ENCODE peak calls at places on chromosomes 7 and 10, in ten cellular contexts. L is lower leg skin, S is Peyer's patch, O is NB4, R is HCT116, Z is K562, M is A549, C is IMR-90, V is stomach, J is right lobe of liver. P is an unnamed sample.

GRCh38 chr10:14456218-14456869 is 125.6 kb upstream of the FRMD4A start:
- DNase-seq in L (no peak), S (no peak), O (no peak), R (no peak), Z (no peak), M (no peak), C (no peak), V (no peak), J (no peak), P (no peak)

GRCh38 chr10:48708144-48708543 is 23.5 kb downstream of the WDFY4 start:
- DNase-seq in L (no peak), S (no peak), O (no peak), R (no peak), Z (no peak), M (no peak), C (peak), V (no peak), J (no peak), P (no peak)

GRCh38 chr7:2635810-2636701 is 4.3 kb downstream of the TTYH3 start:
- DNase-seq in L (no peak), S (no peak), O (no peak), R (no peak), Z (no peak), M (no peak), C (no peak), V (no peak), J (peak), P (peak)

GRCh38 chr10:100737359-100738054 is 7.9 kb upstream of the PAX2 start:
- DNase-seq in L (no peak), S (no peak), O (peak), R (no peak), Z (no peak), M (no peak), C (no peak), V (no peak), J (no peak), P (no peak)

GRCh38 chr10:127997937-127998336 is 91.0 kb downstream of the PTPRE start:
- DNase-seq in L (no peak), S (no peak), O (no peak), R (no peak), Z (no peak), M (no peak), C (no peak), V (no peak), J (no peak), P (no peak)

GRCh38 chr10:78389419-78389818 is 355.8 kb downstream of the RPS24 start:
- DNase-seq in L (no peak), S (no peak), O (no peak), R (no peak), Z (no peak), M (no peak), C (no peak), V (no peak), J (no peak), P (no peak)

GRCh38 chr7:77327067-77327931 is 88.8 kb downstream of the GSAP start:
- DNase-seq in L (peak), S (no peak), O (peak), R (no peak), Z (no peak), M (no peak), C (peak), V (peak), J (peak), P (peak)

GRCh38 chr7:114243019-114243507 is 171.6 kb upstream of the FOXP2 start:
- DNase-seq in L (no peak), S (no peak), O (no peak), R (peak), Z (no peak), M (no peak), C (no peak), V (no peak), J (no peak), P (no peak)

GRCh38 chr7:38880454-38880853 is 28.5 kb downstream of the VPS41 start:
- DNase-seq in L (no peak), S (no peak), O (no peak), R (no peak), Z (no peak), M (no peak), C (no peak), V (no peak), J (no peak), P (no peak)

GRCh38 chr10:124074471-124075109 is 18.8 kb downstream of the CHST15 start:
- DNase-seq in L (no peak), S (no peak), O (peak), R (no peak), Z (no peak), M (no peak), C (no peak), V (no peak), J (no peak), P (no peak)

GRCh38 chr10:131829156-131829930 is 71.5 kb upstream of the PPP2R2D start:
- DNase-seq in L (no peak), S (peak), O (no peak), R (no peak), Z (no peak), M (no peak), C (no peak), V (no peak), J (peak), P (peak)

GRCh38 chr10:88525371-88526079 is 57.6 kb downstream of the RNLS start:
- DNase-seq in L (no peak), S (no peak), O (no peak), R (peak), Z (no peak), M (peak), C (peak), V (peak), J (no peak), P (no peak)

GRCh38 chr7:158268851-158269535 is 318.6 kb downstream of the PTPRN2 start:
- DNase-seq in L (no peak), S (peak), O (no peak), R (no peak), Z (no peak), M (no peak), C (no peak), V (no peak), J (no peak), P (peak)

GRCh38 chr7:102285541-102286236 is 979 bp upstream of the SH2B2 start:
- DNase-seq in L (no peak), S (no peak), O (no peak), R (no peak), Z (no peak), M (no peak), C (no peak), V (no peak), J (no peak), P (no peak)

GRCh38 chr10:44809652-44810051 is 101.5 kb upstream of the TMEM72 start:
- DNase-seq in L (no peak), S (no peak), O (peak), R (no peak), Z (no peak), M (no peak), C (no peak), V (no peak), J (no peak), P (no peak)

GRCh38 chr10:32377458-32378370 is 30.8 kb upstream of the EPC1 start:
- DNase-seq in L (no peak), S (no peak), O (peak), R (peak), Z (peak), M (peak), C (peak), V (no peak), J (no peak), P (no peak)

GRCh38 chr7:117124585-117125220 is 171.4 kb downstream of the ST7 start:
- DNase-seq in L (peak), S (peak), O (peak), R (peak), Z (peak), M (peak), C (peak), V (peak), J (peak), P (peak)

GRCh38 chr7:31059551-31059950 is 7.4 kb downstream of the ADCYAP1R1 start:
- DNase-seq in L (no peak), S (no peak), O (peak), R (no peak), Z (no peak), M (peak), C (no peak), V (no peak), J (no peak), P (no peak)

GRCh38 chr7:88075216-88075615 is 141.2 kb downstream of the ADAM22 start:
- DNase-seq in L (no peak), S (no peak), O (no peak), R (no peak), Z (no peak), M (no peak), C (no peak), V (no peak), J (no peak), P (no peak)

GRCh38 chr7:100435401-100436304 is 644 bp downstream of the PPP1R35 start:
- DNase-seq in L (no peak), S (peak), O (peak), R (no peak), Z (peak), M (peak), C (no peak), V (peak), J (peak), P (no peak)

GRCh38 chr10:48947690-48948418 is 8.2 kb upstream of the LRRC18 start:
- DNase-seq in L (no peak), S (peak), O (no peak), R (no peak), Z (no peak), M (no peak), C (no peak), V (no peak), J (no peak), P (no peak)

GRCh38 chr7:50436133-50436802 is 13.9 kb downstream of the FIGNL1 start:
- DNase-seq in L (no peak), S (no peak), O (no peak), R (no peak), Z (no peak), M (peak), C (peak), V (no peak), J (no peak), P (no peak)

GRCh38 chr10:14063531-14064317 is 267.0 kb downstream of the FRMD4A start:
- DNase-seq in L (peak), S (no peak), O (no peak), R (no peak), Z (no peak), M (no peak), C (peak), V (no peak), J (no peak), P (no peak)

GRCh38 chr7:44965441-44965903 is 13.3 kb downstream of the MYO1G start:
- DNase-seq in L (no peak), S (no peak), O (peak), R (no peak), Z (no peak), M (no peak), C (no peak), V (no peak), J (no peak), P (peak)

GRCh38 chr7:44964831-44965440 is 13.9 kb downstream of the MYO1G start:
- DNase-seq in L (no peak), S (no peak), O (peak), R (no peak), Z (no peak), M (no peak), C (no peak), V (no peak), J (no peak), P (peak)

GRCh38 chr7:44967571-44968446 is 11.0 kb downstream of the MYO1G start:
- DNase-seq in L (no peak), S (no peak), O (peak), R (no peak), Z (peak), M (peak), C (no peak), V (no peak), J (no peak), P (peak)

GRCh38 chr7:44966731-44967538 is 11.9 kb downstream of the MYO1G start:
- DNase-seq in L (no peak), S (no peak), O (peak), R (no peak), Z (peak), M (no peak), C (no peak), V (no peak), J (no peak), P (peak)

DNA sequence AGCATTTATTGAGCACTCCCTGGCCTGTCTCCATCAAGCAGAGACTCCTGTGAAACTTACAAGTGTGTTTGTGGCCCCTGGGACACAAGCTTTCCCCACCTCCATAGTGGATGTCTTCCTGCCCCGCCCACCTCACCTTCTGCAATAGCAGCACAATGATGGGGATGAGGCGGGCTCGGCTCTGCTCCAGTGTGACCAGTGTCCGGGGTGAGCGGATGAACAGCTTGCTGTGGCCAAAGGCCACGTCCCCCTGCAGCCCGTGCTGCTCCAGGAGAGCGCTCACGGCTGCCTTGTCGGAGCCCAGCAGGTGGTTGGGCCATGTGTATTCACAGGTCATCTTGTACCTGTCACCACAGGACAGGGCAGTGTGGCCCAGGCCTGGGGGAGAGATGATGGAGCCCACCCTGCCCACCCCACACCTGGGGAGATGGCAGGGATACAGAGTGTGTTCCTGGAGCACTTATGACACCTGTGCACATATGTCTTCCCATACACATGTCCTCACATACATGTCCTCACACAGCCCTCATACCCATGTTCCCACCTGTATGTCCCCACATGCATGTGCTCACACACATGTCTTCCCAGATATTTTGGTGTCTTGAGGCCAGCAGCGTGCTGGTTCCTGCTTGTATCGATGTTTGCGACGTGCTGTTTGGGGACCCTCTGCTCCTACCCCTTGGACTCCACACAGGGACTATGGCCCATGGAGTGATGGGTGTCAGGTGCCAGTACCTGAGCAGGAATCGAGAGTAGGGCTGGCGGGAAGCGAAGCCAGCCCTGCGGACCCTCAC is 12.7 kb downstream of the MYO1G start:
- DNase-seq in L (no peak), S (no peak), O (peak), R (no peak), Z (no peak), M (no peak), C (no peak), V (no peak), J (no peak), P (peak)
- TF ChIP-seq POLR2A in L (no peak), S (no peak), O (peak), R (no peak), Z (no peak), M (no peak), C (no peak), V (no peak), J (no peak), P (no peak)

GRCh38 chr7:49099587-49100326 is 175.4 kb downstream of the CDC14C start:
- DNase-seq in L (no peak), S (no peak), O (peak), R (no peak), Z (no peak), M (peak), C (no peak), V (no peak), J (no peak), P (no peak)
- TF ChIP-seq CTCF in L (no peak), S (no peak), O (peak), R (no peak), Z (no peak), M (no peak), C (no peak), V (no peak), J (no peak), P (no peak)

GRCh38 chr7:1024876-1025746 is 19.2 kb upstream of the GPR146 start:
- DNase-seq in L (no peak), S (no peak), O (peak), R (no peak), Z (no peak), M (no peak), C (no peak), V (no peak), J (no peak), P (no peak)
- TF ChIP-seq POLR2A in L (no peak), S (no peak), O (no peak), R (no peak), Z (no peak), M (no peak), C (no peak), V (no peak), J (no peak), P (no peak)

GRCh38 chr10:7419998-7420397 is 9.2 kb upstream of the SFMBT2 start:
- DNase-seq in L (no peak), S (no peak), O (no peak), R (no peak), Z (no peak), M (no peak), C (no peak), V (no peak), J (no peak), P (no peak)

GRCh38 chr10:7421519-7421918 is 10.7 kb upstream of the SFMBT2 start:
- DNase-seq in L (no peak), S (no peak), O (no peak), R (no peak), Z (no peak), M (no peak), C (no peak), V (no peak), J (no peak), P (no peak)

GRCh38 chr10:7412482-7413251 is 1.8 kb upstream of the SFMBT2 start:
- DNase-seq in L (no peak), S (peak), O (no peak), R (no peak), Z (no peak), M (peak), C (no peak), V (no peak), J (peak), P (peak)

GRCh38 chr10:7417807-7418206 is 7.0 kb upstream of the SFMBT2 start:
- DNase-seq in L (no peak), S (no peak), O (no peak), R (no peak), Z (no peak), M (no peak), C (no peak), V (no peak), J (no peak), P (no peak)

GRCh38 chr10:7417103-7417623 is 6.3 kb upstream of the SFMBT2 start:
- DNase-seq in L (no peak), S (no peak), O (peak), R (peak), Z (no peak), M (peak), C (peak), V (no peak), J (no peak), P (no peak)
- TF ChIP-seq CTCF in L (no peak), S (peak), O (no peak), R (peak), Z (no peak), M (peak), C (peak), V (no peak), J (peak), P (peak)